ENCODE peak calls at places on chromosomes 7 and 10, in ten cellular contexts. D is HCT116, Q is upper lobe of right lung, R is GM23338, T is right lobe of liver, C is adrenal gland, Y is cardiac muscle cell, J is epithelial cell of esophagus, S is heart right ventricle, E is dorsolateral prefrontal cortex. Z is an unnamed sample.

GRCh38 chr7:28409716-28410627 is 2.3 kb upstream of the CREB5 start:
- DNase-seq in D (no peak), Y (peak), R (peak), T (peak), Q (peak), C (peak), S (peak), E (peak), J (peak), Z (peak)

GRCh38 chr7:98133621-98134266 is 27.1 kb downstream of the LMTK2 start:
- DNase-seq in D (peak), J (peak), Q (no peak), Y (peak), E (no peak), T (no peak), R (no peak), C (no peak), S (no peak), Z (no peak)

GRCh38 chr10:86400705-86401587 is 34.4 kb upstream of the GRID1 start:
- DNase-seq in T (peak), C (peak), R (peak), Y (peak), E (peak), J (peak), D (peak), Q (peak), S (peak), Z (peak)

GRCh38 chr7:51029586-51030230 is 247.0 kb upstream of the GRB10 start:
- DNase-seq in Q (no peak), J (peak), S (no peak), E (no peak), R (no peak), D (no peak), T (no peak), Y (peak), C (no peak), Z (no peak)

GRCh38 chr10:11936389-11937152 is 106.0 kb downstream of the UPF2 start:
- DNase-seq in C (no peak), E (no peak), T (no peak), D (no peak), S (no peak), J (no peak), Q (no peak), Y (no peak), R (peak), Z (no peak)

GRCh38 chr10:70715853-70716795 is 43.8 kb downstream of the ADAMTS14 start:
- DNase-seq in C (peak), E (no peak), Y (peak), T (no peak), R (peak), D (peak), S (no peak), J (no peak), Q (no peak), Z (no peak)

GRCh38 chr10:86068532-86069337 is 297.9 kb downstream of the GRID1 start:
- DNase-seq in C (no peak), S (no peak), T (no peak), E (no peak), Y (no peak), R (no peak), D (no peak), Q (peak), J (no peak), Z (no peak)

GRCh38 chr7:40232242-40232929 is 97.6 kb downstream of the SUGCT start:
- DNase-seq in D (peak), C (peak), E (no peak), J (peak), Q (no peak), Y (peak), R (peak), T (no peak), S (no peak), Z (no peak)

GRCh38 chr7:13262929-13263530 is 575.6 kb downstream of the ARL4A start:
- DNase-seq in D (peak), J (peak), Q (no peak), E (no peak), R (peak), Y (peak), S (no peak), T (no peak), C (no peak), Z (no peak)

GRCh38 chr7:124009321-124009720 is 23.5 kb downstream of the TMEM229A start:
- DNase-seq in T (no peak), D (no peak), E (no peak), J (no peak), S (no peak), Q (no peak), R (no peak), Y (no peak), C (no peak), Z (no peak)

GRCh38 chr7:36011588-36011965 is 141.5 kb upstream of the EEPD1 start:
- DNase-seq in S (no peak), R (peak), E (no peak), T (no peak), Q (no peak), D (no peak), J (no peak), C (no peak), Y (no peak), Z (no peak)

GRCh38 chr10:94963901-94964300 is 25.4 kb downstream of the CYP2C9 start:
- DNase-seq in Y (peak), T (no peak), D (peak), C (peak), S (no peak), R (peak), Q (no peak), J (peak), E (no peak), Z (no peak)

GRCh38 chr10:24456319-24456718 is 247.4 kb downstream of the KIAA1217 start:
- DNase-seq in Q (no peak), S (no peak), D (no peak), T (no peak), R (no peak), C (no peak), J (peak), Y (peak), E (no peak), Z (no peak)

GRCh38 chr10:61942997-61943457 is 41.5 kb downstream of the ARID5B start:
- DNase-seq in R (no peak), Q (no peak), S (no peak), Y (peak), J (peak), D (no peak), E (no peak), C (no peak), T (no peak), Z (no peak)

GRCh38 chr10:61941202-61941651 is 39.7 kb downstream of the ARID5B start:
- DNase-seq in E (no peak), C (no peak), Q (no peak), Y (no peak), J (no peak), R (no peak), D (no peak), T (no peak), S (no peak), Z (no peak)

GRCh38 chr10:61944445-61945123 is 43.1 kb downstream of the ARID5B start:
- DNase-seq in E (no peak), S (no peak), Q (no peak), R (no peak), Y (no peak), J (no peak), T (no peak), D (no peak), C (no peak), Z (no peak)

GRCh38 chr10:61939575-61940301 is 38.2 kb downstream of the ARID5B start:
- DNase-seq in S (no peak), J (peak), D (no peak), R (no peak), C (no peak), T (no peak), E (no peak), Y (peak), Q (no peak), Z (no peak)

GRCh38 chr10:61943699-61944444 is 42.4 kb downstream of the ARID5B start:
- DNase-seq in T (no peak), Q (no peak), D (no peak), S (no peak), C (no peak), Y (peak), E (no peak), J (peak), R (no peak), Z (no peak)
- TF ChIP-seq CTCF in T (peak), Q (no peak), D (no peak), S (peak), C (no peak), Y (peak), E (peak), J (peak), R (no peak), Z (no peak)

GRCh38 chr10:113385021-113385975 is 167.6 kb upstream of the HABP2 start:
- DNase-seq in C (peak), Q (peak), R (peak), D (peak), T (peak), E (peak), S (peak), J (peak), Y (peak), Z (no peak)

GRCh38 chr10:113381906-113382562 is 170.8 kb upstream of the HABP2 start:
- DNase-seq in D (no peak), Y (peak), J (no peak), S (no peak), Q (no peak), C (no peak), E (no peak), R (no peak), T (no peak), Z (no peak)

GRCh38 chr10:113384181-113384580 is 168.7 kb upstream of the HABP2 start:
- DNase-seq in T (no peak), R (no peak), J (no peak), C (no peak), D (no peak), Y (no peak), E (no peak), S (no peak), Q (no peak), Z (no peak)

GRCh38 chr10:113382691-113383090 is 170.2 kb upstream of the HABP2 start:
- DNase-seq in S (no peak), D (no peak), Y (no peak), R (no peak), T (no peak), J (no peak), E (no peak), Q (no peak), C (no peak), Z (no peak)

GRCh38 chr10:113386005-113386404 is 166.8 kb upstream of the HABP2 start:
- DNase-seq in R (no peak), D (peak), T (peak), S (no peak), C (peak), Q (no peak), J (peak), E (no peak), Y (peak), Z (no peak)
- TF ChIP-seq CTCF in R (no peak), D (no peak), T (no peak), S (no peak), C (no peak), Q (no peak), J (no peak), E (no peak), Y (no peak), Z (no peak)

GRCh38 chr10:120069700-120070099 is 177.2 kb downstream of the SEC23IP start:
- DNase-seq in Q (no peak), R (no peak), J (no peak), E (no peak), C (no peak), S (no peak), D (no peak), T (no peak), Y (no peak), Z (no peak)

DNA sequence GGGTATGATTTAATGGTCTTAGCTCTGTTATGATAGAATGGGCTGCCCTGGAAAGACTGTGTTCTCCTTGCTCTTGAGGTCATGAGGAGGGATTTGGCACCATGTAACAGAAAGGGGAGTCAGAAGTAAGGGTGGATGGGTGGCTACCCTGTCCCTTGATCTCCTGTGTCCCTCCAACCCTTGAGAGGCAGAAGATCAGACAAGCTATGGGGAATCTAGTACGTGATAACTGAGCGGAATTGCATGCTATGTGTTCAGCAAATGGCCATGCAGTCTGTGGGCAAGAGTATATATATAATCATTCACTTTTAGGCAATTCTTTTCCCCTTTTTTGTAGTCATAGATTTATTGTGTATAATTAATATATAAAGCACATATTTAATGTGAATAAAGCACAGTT is 174.9 kb downstream of the SEC23IP start:
- DNase-seq in R (no peak), Q (no peak), E (no peak), S (no peak), Y (no peak), D (no peak), C (no peak), T (no peak), J (no peak), Z (no peak)
- TF ChIP-seq CTCF in R (no peak), Q (no peak), E (no peak), S (no peak), Y (no peak), D (no peak), C (no peak), T (no peak), J (no peak), Z (no peak)

GRCh38 chr10:63825111-63825510 is 303.9 kb downstream of the REEP3 start:
- DNase-seq in D (no peak), S (no peak), E (no peak), C (no peak), R (no peak), T (no peak), J (peak), Y (peak), Q (no peak), Z (no peak)

GRCh38 chr10:63822496-63822895 is 301.3 kb downstream of the REEP3 start:
- DNase-seq in C (no peak), E (no peak), D (no peak), S (no peak), Q (no peak), Y (no peak), R (no peak), J (no peak), T (no peak), Z (no peak)

GRCh38 chr10:63825766-63826165 is 304.6 kb downstream of the REEP3 start:
- DNase-seq in C (no peak), D (no peak), Q (no peak), R (no peak), S (no peak), Y (no peak), J (no peak), E (no peak), T (no peak), Z (no peak)

DNA sequence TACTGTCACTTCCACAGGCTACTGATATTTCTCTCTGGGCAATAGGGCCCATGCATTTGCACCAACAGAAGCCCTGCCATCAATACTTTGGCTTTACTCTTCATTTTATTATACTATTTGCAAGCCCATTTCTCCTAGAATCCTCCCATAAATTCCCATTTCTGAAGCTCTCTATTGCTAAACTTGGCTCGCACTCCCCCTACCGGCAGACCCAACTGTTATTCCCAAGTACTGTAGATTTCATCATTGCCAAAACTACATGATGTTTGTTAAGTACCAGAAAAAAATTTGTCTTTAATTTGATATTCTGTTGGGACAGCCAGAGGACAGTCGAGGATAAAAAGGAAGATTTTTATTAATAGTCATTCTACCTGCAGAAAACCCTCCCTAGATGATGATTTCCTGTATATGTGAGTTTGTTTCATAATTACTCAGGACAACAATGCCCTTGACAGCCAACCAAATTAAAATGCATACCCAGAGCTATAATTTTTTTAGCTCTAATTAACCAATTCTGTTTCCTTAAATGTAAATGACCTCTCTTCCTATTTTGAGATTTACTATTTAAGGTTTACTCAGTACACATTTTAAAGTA is 298.6 kb downstream of the REEP3 start:
- DNase-seq in Q (peak), T (peak), D (peak), J (peak), R (peak), Y (peak), S (peak), E (peak), C (peak), Z (no peak)
- TF ChIP-seq CTCF in Q (peak), T (peak), D (peak), J (peak), R (peak), Y (peak), S (peak), E (peak), C (peak), Z (no peak)

DNA sequence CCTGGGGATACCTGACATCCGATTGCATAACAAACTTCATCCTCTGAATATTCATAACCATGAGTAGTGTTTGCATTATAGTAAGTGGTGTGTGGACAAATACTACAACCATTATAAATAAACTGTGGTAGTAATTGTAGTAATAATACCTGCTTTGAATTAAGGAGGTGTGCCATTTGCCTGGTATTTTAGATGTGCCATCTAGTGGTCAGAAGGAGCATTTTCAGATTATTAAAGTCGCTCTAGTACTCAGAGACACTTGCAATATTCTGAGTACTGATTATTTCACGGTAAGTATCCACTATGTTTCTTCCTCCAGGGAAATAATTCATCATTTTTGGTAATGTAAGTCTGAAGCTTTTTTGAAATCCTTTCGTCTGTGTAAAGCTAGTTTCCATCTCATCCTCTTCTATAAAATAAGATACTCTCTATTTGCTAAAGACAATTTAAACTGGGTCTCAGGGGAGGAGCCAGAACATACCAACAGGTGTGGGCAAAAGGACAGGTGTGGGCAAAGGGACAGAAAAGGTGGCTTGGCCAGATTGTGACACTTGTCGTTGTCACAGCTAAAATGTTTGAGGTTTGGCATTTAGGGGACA is 115.3 kb upstream of the WDR11 start:
- DNase-seq in J (peak), D (peak), S (no peak), T (no peak), Q (no peak), C (no peak), E (no peak), R (peak), Y (peak), Z (no peak)
- TF ChIP-seq CTCF in J (peak), D (peak), S (peak), T (peak), Q (peak), C (peak), E (peak), R (peak), Y (peak), Z (peak)

GRCh38 chr7:29976673-29977072 is 12.9 kb downstream of the SCRN1 start:
- DNase-seq in J (no peak), Y (peak), E (peak), Q (no peak), D (no peak), R (no peak), T (no peak), S (no peak), C (peak), Z (no peak)

GRCh38 chr7:29975564-29975963 is 14.0 kb downstream of the SCRN1 start:
- DNase-seq in T (no peak), Y (no peak), E (no peak), D (no peak), J (no peak), Q (no peak), S (no peak), C (no peak), R (no peak), Z (no peak)

GRCh38 chr7:29976265-29976664 is 13.3 kb downstream of the SCRN1 start:
- DNase-seq in C (no peak), Y (peak), S (no peak), Q (no peak), R (no peak), J (no peak), D (no peak), E (no peak), T (no peak), Z (no peak)

GRCh38 chr7:29980151-29980550 is 9.4 kb downstream of the SCRN1 start:
- DNase-seq in S (no peak), D (no peak), Y (no peak), E (peak), R (no peak), C (no peak), T (no peak), Q (no peak), J (no peak), Z (no peak)

GRCh38 chr7:29977926-29978652 is 11.5 kb downstream of the SCRN1 start:
- DNase-seq in D (peak), R (peak), C (no peak), J (no peak), Q (no peak), S (no peak), T (no peak), Y (no peak), E (no peak), Z (no peak)
- TF ChIP-seq CTCF in D (no peak), R (peak), C (no peak), J (no peak), Q (no peak), S (no peak), T (no peak), Y (no peak), E (no peak), Z (no peak)

GRCh38 chr7:231030-231857 is 38.9 kb downstream of the FAM20C start:
- DNase-seq in Y (no peak), E (no peak), S (no peak), R (peak), J (no peak), C (no peak), T (no peak), D (no peak), Q (no peak), Z (no peak)
- TF ChIP-seq CTCF in Y (peak), E (no peak), S (peak), R (peak), J (peak), C (no peak), T (no peak), D (no peak), Q (no peak), Z (no peak)

GRCh38 chr10:89224697-89225443 is 17.8 kb upstream of the CH25H start:
- DNase-seq in Q (no peak), C (peak), E (no peak), T (no peak), R (no peak), D (no peak), S (peak), Y (peak), J (no peak), Z (no peak)
- TF ChIP-seq CTCF in Q (peak), C (no peak), E (peak), T (no peak), R (peak), D (no peak), S (peak), Y (peak), J (peak), Z (no peak)

GRCh38 chr10:124660404-124661125 is 83.6 kb downstream of the FAM53B start:
- DNase-seq in E (no peak), T (no peak), D (no peak), Q (no peak), C (no peak), J (no peak), R (no peak), Y (no peak), S (peak), Z (no peak)
- TF ChIP-seq CTCF in E (no peak), T (no peak), D (no peak), Q (no peak), C (no peak), J (no peak), R (no peak), Y (no peak), S (no peak), Z (no peak)

DNA sequence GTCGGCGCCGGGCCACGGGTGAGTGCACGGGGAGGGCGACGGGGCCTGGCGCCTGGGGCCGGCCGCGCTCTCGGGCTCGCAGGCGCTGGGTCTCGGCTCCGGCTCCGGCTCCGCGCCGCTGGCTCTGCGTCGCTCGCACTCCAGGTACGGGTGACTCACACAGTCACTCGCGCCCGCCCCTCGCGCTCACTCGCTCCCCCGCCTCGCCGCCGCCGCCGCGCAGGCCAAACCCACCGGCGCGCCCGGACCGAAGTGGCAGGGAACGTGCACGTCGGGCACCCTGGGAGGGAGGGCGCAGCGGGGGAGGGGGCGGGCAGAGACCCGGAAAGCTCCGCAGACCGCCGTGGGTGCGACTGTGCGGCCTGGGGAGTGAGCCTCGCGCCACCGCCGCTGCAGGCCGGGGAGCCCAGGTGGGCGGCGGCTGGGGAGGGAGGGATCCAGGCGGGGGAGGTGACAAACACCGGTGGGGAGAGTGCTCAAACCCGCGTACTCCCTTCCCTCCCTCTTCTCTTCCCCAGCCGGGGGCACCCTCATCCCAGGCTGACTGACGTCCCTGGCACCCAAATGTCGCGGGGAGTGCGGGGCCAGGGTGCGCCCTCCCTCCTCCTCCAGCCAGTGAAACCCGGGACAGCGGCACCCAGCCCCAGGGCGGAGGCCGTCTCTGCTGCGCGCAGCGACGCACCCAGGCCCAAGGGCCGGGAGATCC is 277.0 kb upstream of the NEBL start:
- DNase-seq in J (peak), T (peak), C (peak), Y (peak), E (peak), R (peak), Q (peak), D (peak), S (peak), Z (no peak)
- TF ChIP-seq CTCF in J (no peak), T (no peak), C (no peak), Y (no peak), E (no peak), R (no peak), Q (no peak), D (no peak), S (no peak), Z (no peak)

Z was measured in activated B cell treated with CpG ODN at 0.5 μM for 24 hours.